ENCODE peak calls at places on chromosome 1, in four cellular contexts. C is NCI-H1417; K is stimulated activated CD8-positive, alpha-beta memory T cell treated with anti-CD3 and anti-CD28 coated beads, Interleukin-2, amount 100 ng/mL, for 48 hours; E is nephron progenitor cell. O is an unnamed sample.

GRCh38 chr1:37995773-37996379 is 6.1 kb upstream of the SF3A3 start:
- DNase-seq in C (no peak), K (no peak), E (peak), O (no peak)

GRCh38 chr1:174692313-174692712 is 244.5 kb downstream of the GPR52 start:
- DNase-seq in C (no peak), K (no peak), E (no peak), O (no peak)

GRCh38 chr1:85894651-85895050 is 186.4 kb upstream of the ZNHIT6 start:
- DNase-seq in C (peak), K (no peak), E (peak), O (peak)

GRCh38 chr1:232110281-232111090 is 483.9 kb downstream of the DISC1 start:
- DNase-seq in C (no peak), K (no peak), E (peak), O (no peak)

GRCh38 chr1:231841616-231842344 is 215.2 kb downstream of the DISC1 start:
- DNase-seq in C (no peak), K (no peak), E (no peak), O (no peak)

GRCh38 chr1:154867841-154868610 is 2.1 kb downstream of the KCNN3 start:
- DNase-seq in C (peak), K (no peak), E (no peak), O (no peak)

GRCh38 chr1:202547215-202547614 is 163.0 kb downstream of the SYT2 start:
- DNase-seq in C (no peak), K (no peak), E (no peak), O (no peak)

GRCh38 chr1:201019321-201019977 is 4.1 kb downstream of the KIF21B start:
- DNase-seq in C (no peak), K (peak), E (no peak), O (peak)

GRCh38 chr1:23341829-23342697 is 2.0 kb downstream of the HNRNPR start:
- DNase-seq in C (peak), K (no peak), E (no peak), O (peak)

GRCh38 chr1:230176871-230177411 is 109.9 kb downstream of the GALNT2 start:
- DNase-seq in C (no peak), K (no peak), E (peak), O (no peak)

GRCh38 chr1:43952731-43953350 is 6.1 kb downstream of the IPO13 start:
- DNase-seq in C (peak), K (no peak), E (peak), O (no peak)

GRCh38 chr1:221087919-221088318 is 208.7 kb downstream of the HLX start:
- DNase-seq in C (peak), K (no peak), E (no peak), O (no peak)

GRCh38 chr1:153228481-153228880 is 11.1 kb downstream of the PRR9 start:
- DNase-seq in C (no peak), K (no peak), E (no peak), O (no peak)

GRCh38 chr1:1630191-1630964 is 1.6 kb upstream of the MMP23B start:
- DNase-seq in C (no peak), K (peak), E (peak), O (peak)

GRCh38 chr1:65694126-65694525 is 98.6 kb upstream of the PDE4B start:
- DNase-seq in C (no peak), K (no peak), E (no peak), O (no peak)

GRCh38 chr1:228417061-228417460 is 400 bp upstream of the TRIM17 start:
- DNase-seq in C (no peak), K (no peak), E (no peak), O (no peak)

GRCh38 chr1:175267716-175268416 is 75.3 kb upstream of the KIAA0040 start:
- DNase-seq in C (no peak), K (no peak), E (no peak), O (no peak)

GRCh38 chr1:10402729-10403274 is 3.9 kb downstream of the PGD start:
- DNase-seq in C (no peak), K (no peak), E (no peak), O (no peak)

GRCh38 chr1:118298397-118298796 is 113.4 kb upstream of the SPAG17 start:
- DNase-seq in C (no peak), K (no peak), E (no peak), O (no peak)

GRCh38 chr1:109959974-109960744 is 24.4 kb upstream of the AHCYL1 start:
- DNase-seq in C (peak), K (no peak), E (peak), O (no peak)

GRCh38 chr1:230930986-230931385 is 47.7 kb downstream of the TTC13 start:
- DNase-seq in C (no peak), K (no peak), E (no peak), O (no peak)

GRCh38 chr1:172818841-172819527 is 160.1 kb downstream of the FASLG start:
- DNase-seq in C (no peak), K (peak), E (no peak), O (peak)

GRCh38 chr1:154572433-154573167 is 5.0 kb downstream of the CHRNB2 start:
- DNase-seq in C (no peak), K (no peak), E (peak), O (no peak)

O was measured in OCI-LY7.